ENCODE peak calls at places on chromosomes 2 and 18, in ten cellular contexts. One of them, this sample, is unnamed.
A peak's percentile ranks its signal among the peaks of the same experiment; 100 is the strongest.

GRCh38 chr2:138974651-138975050 is 194.5 kb upstream of the NXPH2 start:
- DNase-seq in neural progenitor cell: no peak
- DNase-seq in cardiac muscle cell: no peak
- DNase-seq in PC-3: peak; percentile 32
- DNase-seq in pancreas: no peak
- DNase-seq in mammary epithelial cell: no peak
- DNase-seq in adrenal gland: no peak
- DNase-seq in H1: no peak
- DNase-seq in psoas muscle: no peak
- DNase-seq in left ventricle myocardium inferior: no peak
- DNase-seq in this sample: no peak

GRCh38 chr2:207933396-207934045 is 91.8 kb downstream of the PLEKHM3 start:
- DNase-seq in neural progenitor cell: peak; percentile 54
- DNase-seq in cardiac muscle cell: no peak
- DNase-seq in PC-3: no peak
- DNase-seq in pancreas: no peak
- DNase-seq in mammary epithelial cell: no peak
- DNase-seq in adrenal gland: no peak
- DNase-seq in H1: no peak
- DNase-seq in psoas muscle: no peak
- DNase-seq in left ventricle myocardium inferior: no peak
- DNase-seq in this sample: no peak

GRCh38 chr2:146916914-146917313 is 927.9 kb upstream of the ACVR2A start:
- DNase-seq in neural progenitor cell: peak; percentile 13
- DNase-seq in cardiac muscle cell: no peak
- DNase-seq in PC-3: no peak
- DNase-seq in pancreas: no peak
- DNase-seq in mammary epithelial cell: peak; percentile 3
- DNase-seq in adrenal gland: no peak
- DNase-seq in H1: no peak
- DNase-seq in psoas muscle: no peak
- DNase-seq in left ventricle myocardium inferior: no peak
- DNase-seq in this sample: no peak

GRCh38 chr2:196131949-196132925 is 39.1 kb downstream of the STK17B start:
- DNase-seq in neural progenitor cell: peak; percentile 11
- DNase-seq in cardiac muscle cell: peak; percentile 30
- DNase-seq in PC-3: no peak
- DNase-seq in pancreas: no peak
- DNase-seq in mammary epithelial cell: no peak
- DNase-seq in adrenal gland: no peak
- DNase-seq in H1: no peak
- DNase-seq in psoas muscle: no peak
- DNase-seq in left ventricle myocardium inferior: no peak
- DNase-seq in this sample: peak; percentile 31

GRCh38 chr2:234478121-234478858 is 18.6 kb downstream of the ARL4C start:
- DNase-seq in neural progenitor cell: no peak
- DNase-seq in cardiac muscle cell: no peak
- DNase-seq in PC-3: no peak
- DNase-seq in pancreas: no peak
- DNase-seq in mammary epithelial cell: peak; percentile 37
- DNase-seq in adrenal gland: no peak
- DNase-seq in H1: no peak
- DNase-seq in psoas muscle: no peak
- DNase-seq in left ventricle myocardium inferior: no peak
- DNase-seq in this sample: no peak

GRCh38 chr18:9319333-9319732 is 15.2 kb upstream of the TWSG1 start:
- DNase-seq in neural progenitor cell: no peak
- DNase-seq in cardiac muscle cell: no peak
- DNase-seq in PC-3: peak; percentile 22
- DNase-seq in pancreas: no peak
- DNase-seq in mammary epithelial cell: no peak
- DNase-seq in adrenal gland: no peak
- DNase-seq in H1: no peak
- DNase-seq in psoas muscle: no peak
- DNase-seq in left ventricle myocardium inferior: no peak
- DNase-seq in this sample: no peak

GRCh38 chr2:170408461-170409163 is 230.7 kb downstream of the MYO3B start:
- DNase-seq in neural progenitor cell: no peak
- DNase-seq in cardiac muscle cell: no peak
- DNase-seq in PC-3: no peak
- DNase-seq in pancreas: no peak
- DNase-seq in mammary epithelial cell: no peak
- DNase-seq in adrenal gland: no peak
- DNase-seq in H1: no peak
- DNase-seq in psoas muscle: no peak
- DNase-seq in left ventricle myocardium inferior: no peak
- DNase-seq in this sample: no peak

GRCh38 chr18:24497052-24497754 is 36.8 kb downstream of the HRH4 start:
- DNase-seq in neural progenitor cell: no peak
- DNase-seq in cardiac muscle cell: peak; percentile 30
- DNase-seq in PC-3: no peak
- DNase-seq in pancreas: no peak
- DNase-seq in mammary epithelial cell: peak; percentile 12
- DNase-seq in adrenal gland: no peak
- DNase-seq in H1: no peak
- DNase-seq in psoas muscle: no peak
- DNase-seq in left ventricle myocardium inferior: no peak
- DNase-seq in this sample: no peak

GRCh38 chr2:71151620-71152019 is 21.2 kb downstream of the MPHOSPH10 start:
- DNase-seq in neural progenitor cell: no peak
- DNase-seq in cardiac muscle cell: no peak
- DNase-seq in PC-3: no peak
- DNase-seq in pancreas: no peak
- DNase-seq in mammary epithelial cell: no peak
- DNase-seq in adrenal gland: no peak
- DNase-seq in H1: no peak
- DNase-seq in psoas muscle: no peak
- DNase-seq in left ventricle myocardium inferior: no peak
- DNase-seq in this sample: no peak

GRCh38 chr2:40433739-40434138 is 18.2 kb downstream of the SLC8A1 start:
- DNase-seq in neural progenitor cell: no peak
- DNase-seq in cardiac muscle cell: no peak
- DNase-seq in PC-3: no peak
- DNase-seq in pancreas: no peak
- DNase-seq in mammary epithelial cell: no peak
- DNase-seq in adrenal gland: no peak
- DNase-seq in H1: no peak
- DNase-seq in psoas muscle: no peak
- DNase-seq in left ventricle myocardium inferior: no peak
- DNase-seq in this sample: no peak

GRCh38 chr2:164515746-164516145 is 105.5 kb downstream of the GRB14 start:
- DNase-seq in neural progenitor cell: no peak
- DNase-seq in cardiac muscle cell: peak; percentile 6
- DNase-seq in PC-3: no peak
- DNase-seq in pancreas: no peak
- DNase-seq in mammary epithelial cell: no peak
- DNase-seq in adrenal gland: no peak
- DNase-seq in H1: no peak
- DNase-seq in psoas muscle: no peak
- DNase-seq in left ventricle myocardium inferior: no peak
- DNase-seq in this sample: no peak

GRCh38 chr2:77512521-77512920 is 9.7 kb downstream of the LRRTM4 start:
- DNase-seq in neural progenitor cell: no peak
- DNase-seq in cardiac muscle cell: no peak
- DNase-seq in PC-3: peak; percentile 4
- DNase-seq in pancreas: no peak
- DNase-seq in mammary epithelial cell: no peak
- DNase-seq in adrenal gland: no peak
- DNase-seq in H1: no peak
- DNase-seq in psoas muscle: no peak
- DNase-seq in left ventricle myocardium inferior: no peak
- DNase-seq in this sample: no peak

GRCh38 chr2:156054983-156055382 is 277.5 kb downstream of the NR4A2 start:
- DNase-seq in neural progenitor cell: no peak
- DNase-seq in cardiac muscle cell: no peak
- DNase-seq in PC-3: no peak
- DNase-seq in pancreas: no peak
- DNase-seq in mammary epithelial cell: no peak
- DNase-seq in adrenal gland: no peak
- DNase-seq in H1: no peak
- DNase-seq in psoas muscle: no peak
- DNase-seq in left ventricle myocardium inferior: no peak
- DNase-seq in this sample: no peak

GRCh38 chr2:102321954-102322719 is 10.8 kb downstream of the IL1RL1 start:
- DNase-seq in neural progenitor cell: no peak
- DNase-seq in cardiac muscle cell: peak; percentile 74
- DNase-seq in PC-3: no peak
- DNase-seq in pancreas: no peak
- DNase-seq in mammary epithelial cell: no peak
- DNase-seq in adrenal gland: no peak
- DNase-seq in H1: no peak
- DNase-seq in psoas muscle: no peak
- DNase-seq in left ventricle myocardium inferior: no peak
- DNase-seq in this sample: no peak

GRCh38 chr2:227460079-227460485 is 11.9 kb upstream of the AGFG1 start:
- DNase-seq in neural progenitor cell: no peak
- DNase-seq in cardiac muscle cell: peak; percentile 91
- DNase-seq in PC-3: peak; percentile 64
- DNase-seq in pancreas: no peak
- DNase-seq in mammary epithelial cell: peak; percentile 78
- DNase-seq in adrenal gland: peak; percentile 58
- DNase-seq in H1: no peak
- DNase-seq in psoas muscle: no peak
- DNase-seq in left ventricle myocardium inferior: no peak
- DNase-seq in this sample: peak; percentile 41

GRCh38 chr2:14779252-14779651 is 146.7 kb downstream of the LRATD1 start:
- DNase-seq in neural progenitor cell: no peak
- DNase-seq in cardiac muscle cell: no peak
- DNase-seq in PC-3: no peak
- DNase-seq in pancreas: no peak
- DNase-seq in mammary epithelial cell: no peak
- DNase-seq in adrenal gland: no peak
- DNase-seq in H1: no peak
- DNase-seq in psoas muscle: no peak
- DNase-seq in left ventricle myocardium inferior: no peak
- DNase-seq in this sample: no peak

GRCh38 chr2:8324164-8324848 is 357.6 kb upstream of the ID2 start:
- DNase-seq in neural progenitor cell: no peak
- DNase-seq in cardiac muscle cell: no peak
- DNase-seq in PC-3: no peak
- DNase-seq in pancreas: no peak
- DNase-seq in mammary epithelial cell: no peak
- DNase-seq in adrenal gland: no peak
- DNase-seq in H1: no peak
- DNase-seq in psoas muscle: no peak
- DNase-seq in left ventricle myocardium inferior: no peak
- DNase-seq in this sample: no peak

GRCh38 chr2:230669386-230669935 is 43.2 kb upstream of the CAB39 start:
- DNase-seq in neural progenitor cell: no peak
- DNase-seq in cardiac muscle cell: no peak
- DNase-seq in PC-3: no peak
- DNase-seq in pancreas: no peak
- DNase-seq in mammary epithelial cell: no peak
- DNase-seq in adrenal gland: no peak
- DNase-seq in H1: no peak
- DNase-seq in psoas muscle: no peak
- DNase-seq in left ventricle myocardium inferior: no peak
- DNase-seq in this sample: no peak
- H3K9me3 ChIP-seq in neural progenitor cell: no peaks in the 10 kb centered on the region
- H3K9me3 ChIP-seq in cardiac muscle cell: no peaks in the 10 kb centered on the region
- H3K9me3 ChIP-seq in PC-3: no peaks in the 10 kb centered on the region
- H3K9me3 ChIP-seq in pancreas: no peaks in the 10 kb centered on the region
- H3K9me3 ChIP-seq in mammary epithelial cell: no peaks in the 10 kb centered on the region
- H3K9me3 ChIP-seq in adrenal gland: no peaks in the 10 kb centered on the region
- H3K9me3 ChIP-seq in H1: no peaks in the 10 kb centered on the region
- H3K9me3 ChIP-seq in psoas muscle: no peaks in the 10 kb centered on the region
- H3K9me3 ChIP-seq in left ventricle myocardium inferior: no peaks in the 10 kb centered on the region
- H3K9me3 ChIP-seq in this sample: no peaks in the 10 kb centered on the region

GRCh38 chr2:148557844-148558436 is 86.6 kb upstream of the EPC2 start:
- DNase-seq in neural progenitor cell: no peak
- DNase-seq in cardiac muscle cell: no peak
- DNase-seq in PC-3: no peak
- DNase-seq in pancreas: no peak
- DNase-seq in mammary epithelial cell: no peak
- DNase-seq in adrenal gland: no peak
- DNase-seq in H1: no peak
- DNase-seq in psoas muscle: no peak
- DNase-seq in left ventricle myocardium inferior: no peak
- DNase-seq in this sample: no peak
- TF ChIP-seq CTCF in neural progenitor cell: no peak
- TF ChIP-seq CTCF in cardiac muscle cell: peak; percentile 18
- TF ChIP-seq CTCF in PC-3: peak; percentile 40
- TF ChIP-seq CTCF in pancreas: no peak
- TF ChIP-seq CTCF in mammary epithelial cell: no peak
- TF ChIP-seq CTCF in adrenal gland: no peak
- TF ChIP-seq CTCF in H1: no peak
- TF ChIP-seq CTCF in psoas muscle: no peak
- TF ChIP-seq CTCF in left ventricle myocardium inferior: no peak
- TF ChIP-seq CTCF in this sample: no peak

GRCh38 chr2:72895759-72896281 is 8.6 kb downstream of the SPR start:
- DNase-seq in neural progenitor cell: peak; percentile 53
- DNase-seq in cardiac muscle cell: peak; percentile 73
- DNase-seq in PC-3: peak; percentile 47
- DNase-seq in pancreas: peak; percentile 35
- DNase-seq in mammary epithelial cell: no peak
- DNase-seq in adrenal gland: peak; percentile 44
- DNase-seq in H1: no peak
- DNase-seq in psoas muscle: no peak
- DNase-seq in left ventricle myocardium inferior: no peak
- DNase-seq in this sample: no peak
- H3K27me3 ChIP-seq in neural progenitor cell: peaks cover 64% of the 10 kb centered on the region
- H3K27me3 ChIP-seq in cardiac muscle cell: peaks cover 95% of the 10 kb centered on the region
- H3K27me3 ChIP-seq in PC-3: no peaks in the 10 kb centered on the region
- H3K27me3 ChIP-seq in pancreas: no peaks in the 10 kb centered on the region
- H3K27me3 ChIP-seq in mammary epithelial cell: no peaks in the 10 kb centered on the region
- H3K27me3 ChIP-seq in adrenal gland: peaks cover 12% of the 10 kb centered on the region
- H3K27me3 ChIP-seq in H1: no peaks in the 10 kb centered on the region
- H3K27me3 ChIP-seq in psoas muscle: no peaks in the 10 kb centered on the region
- H3K27me3 ChIP-seq in left ventricle myocardium inferior: peaks cover 67% of the 10 kb centered on the region
- H3K27me3 ChIP-seq in this sample: peaks cover 56% of the 10 kb centered on the region

DNA sequence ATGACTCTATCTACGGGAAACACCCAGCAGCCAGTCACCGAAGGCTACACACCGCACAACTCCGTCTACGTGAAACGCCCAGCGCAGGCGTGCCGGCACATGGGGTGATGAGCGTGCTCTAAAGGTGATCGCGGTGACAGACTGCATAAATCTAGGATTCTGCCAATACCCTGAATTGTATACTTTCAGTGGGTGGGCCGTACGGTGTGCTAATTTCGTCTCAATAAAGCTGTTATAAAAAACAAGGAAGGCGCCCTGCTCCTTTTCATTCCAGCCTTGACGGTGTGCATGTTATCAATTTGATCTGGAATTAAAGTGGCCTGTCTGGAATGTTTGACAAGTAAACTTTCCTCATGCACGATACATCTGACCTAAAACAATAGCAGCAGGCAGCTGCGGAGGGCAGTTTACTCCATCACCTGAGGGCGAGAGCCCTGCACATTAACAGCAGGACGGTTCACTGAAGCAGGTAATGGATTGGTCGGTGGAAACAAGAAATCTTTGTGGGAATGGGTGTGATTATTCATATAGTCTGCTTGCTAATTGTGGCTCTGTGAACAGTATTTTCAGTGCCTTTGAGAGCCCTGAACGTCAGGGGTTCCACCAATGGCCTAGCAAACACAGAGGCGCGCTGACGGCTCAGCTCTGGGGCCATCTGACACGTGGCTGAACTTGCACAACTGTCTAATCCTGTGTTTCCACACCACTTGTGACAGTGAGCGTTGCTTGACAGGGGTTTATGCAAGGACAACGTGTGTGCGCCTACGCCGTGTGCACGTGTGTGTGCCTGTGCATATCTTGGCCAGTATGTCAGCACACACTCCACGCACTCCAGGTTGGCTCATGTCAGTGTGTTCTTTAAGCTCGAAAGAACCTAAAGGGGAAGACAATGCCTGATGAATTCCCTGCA is 86.0 kb upstream of the SALL3 start:
- DNase-seq in neural progenitor cell: no peak
- DNase-seq in cardiac muscle cell: no peak
- DNase-seq in PC-3: no peak
- DNase-seq in pancreas: no peak
- DNase-seq in mammary epithelial cell: no peak
- DNase-seq in adrenal gland: no peak
- DNase-seq in H1: no peak
- DNase-seq in psoas muscle: no peak
- DNase-seq in left ventricle myocardium inferior: no peak
- DNase-seq in this sample: no peak
- H3K9me3 ChIP-seq in neural progenitor cell: peaks cover 14% of the 10 kb centered on the region
- H3K9me3 ChIP-seq in cardiac muscle cell: peaks cover 4% of the 10 kb centered on the region
- H3K9me3 ChIP-seq in PC-3: peaks cover 8% of the 10 kb centered on the region
- H3K9me3 ChIP-seq in pancreas: no peaks in the 10 kb centered on the region
- H3K9me3 ChIP-seq in mammary epithelial cell: peaks cover 41% of the 10 kb centered on the region
- H3K9me3 ChIP-seq in adrenal gland: peaks cover 10% of the 10 kb centered on the region
- H3K9me3 ChIP-seq in H1: peaks cover 15% of the 10 kb centered on the region
- H3K9me3 ChIP-seq in psoas muscle: peaks cover 12% of the 10 kb centered on the region
- H3K9me3 ChIP-seq in left ventricle myocardium inferior: peaks cover 38% of the 10 kb centered on the region
- H3K9me3 ChIP-seq in this sample: peaks cover 14% of the 10 kb centered on the region